ENCODE peak calls at places on chromosomes 13 and 19, in five cellular contexts. A is pons; C is stimulated activated CD4-positive, alpha-beta T cell treated with anti-CD3 and anti-CD28 coated beads, Interleukin-4, amount 100 ng/mL, for 24 hours; Q is T1000; S is KG1. W is an unnamed sample.
A peak's percentile ranks its signal among the peaks of the same experiment; 100 is the strongest.

GRCh38 chr13:51339354-51339753 is at the start of gene SERPINE3:
- DNase-seq in A (no peak), S (no peak), C (no peak), Q (no peak), W (no peak)

GRCh38 chr13:58452123-58452623 is 820.6 kb downstream of the PCDH17 start:
- DNase-seq in Q (no peak), A (no peak), C (no peak), S (no peak), W (no peak)

GRCh38 chr13:50422181-50423148 is 407.2 kb downstream of the KCNRG start:
- DNase-seq in S (no peak), Q (no peak), C (no peak), A (no peak), W (no peak)

GRCh38 chr13:42239644-42240043 is 32.3 kb upstream of the AKAP11 start:
- DNase-seq in S (no peak), Q (no peak), A (no peak), C (no peak), W (no peak)

GRCh38 chr13:98222081-98222554 is 45.0 kb upstream of the RNF113B start:
- DNase-seq in A (no peak), Q (no peak), S (no peak), C (no peak), W (no peak)

GRCh38 chr19:44785271-44785670 is 7.6 kb downstream of the CBLC start:
- DNase-seq in Q (no peak), A (no peak), S (no peak), C (no peak), W (no peak)

GRCh38 chr13:59494560-59494970 is 669.2 kb downstream of the DIAPH3 start:
- DNase-seq in Q (no peak), S (no peak), C (no peak), A (peak; percentile 21), W (no peak)

GRCh38 chr19:29999490-29999889 is 57.5 kb downstream of the URI1 start:
- DNase-seq in C (no peak), S (no peak), Q (no peak), A (no peak), W (no peak)

GRCh38 chr13:31204592-31204991 is 4.8 kb downstream of the B3GLCT start:
- DNase-seq in S (no peak), Q (no peak), C (peak; percentile 18), A (no peak), W (no peak)

GRCh38 chr19:16714702-16715294 is 4.8 kb upstream of the NWD1 start:
- DNase-seq in A (peak; percentile 54), Q (no peak), S (no peak), C (peak; percentile 35), W (peak; percentile 61)

GRCh38 chr19:10420444-10421239 is at the start of gene PDE4A:
- DNase-seq in C (peak; percentile 44), Q (no peak), A (no peak), S (no peak), W (peak; percentile 84)

GRCh38 chr19:41563847-41564514 is 12.0 kb upstream of the CEACAM21 start:
- DNase-seq in C (peak; percentile 56), Q (no peak), A (no peak), S (no peak), W (peak; percentile 46)

GRCh38 chr19:843180-843835 is 2.5 kb downstream of the PRTN3 start:
- DNase-seq in C (no peak), A (no peak), S (no peak), Q (no peak), W (no peak)

GRCh38 chr19:2123682-2124387 is 27.1 kb downstream of the IZUMO4 start:
- DNase-seq in S (no peak), Q (no peak), A (no peak), C (no peak), W (peak; percentile 28)

GRCh38 chr13:45297456-45298205 is 43.4 kb downstream of the TPT1 start:
- DNase-seq in A (no peak), C (peak; percentile 17), Q (no peak), S (no peak), W (peak; percentile 20)

GRCh38 chr19:17346109-17346671 is 8.8 kb downstream of the GTPBP3 start:
- DNase-seq in C (peak; percentile 81), S (peak; percentile 44), Q (peak; percentile 46), A (peak; percentile 34), W (peak; percentile 82)

W was measured in activated CD4-positive, alpha-beta memory T cell treated with anti-CD3 and anti-CD28 coated beads, Interleukin-2, amount 10 ng/mL, durations not matched to agents 7 days and 5 days.